ENCODE peak calls at places on chromosomes 11 and 22, in eight cellular contexts. W, P, T, G, U, N, J and Q are unnamed samples.

GRCh38 chr11:100562102-100562501 is 125.0 kb upstream of the ARHGAP42 start:
- DNase-seq in T (peak; percentile 11), G (no peak), N (no peak), J (no peak), P (peak; percentile 78), U (peak; percentile 53), W (peak; percentile 92), Q (peak; percentile 43)

GRCh38 chr11:69512790-69513189 is 31.3 kb downstream of the LINC01488 start:
- DNase-seq in T (no peak), U (no peak), J (no peak), N (no peak), P (no peak), G (no peak), W (no peak), Q (no peak)

GRCh38 chr22:31079095-31079642 is 1.9 kb upstream of the SMTN start:
- DNase-seq in J (peak; percentile 90), W (no peak), N (no peak), G (no peak), U (no peak), P (no peak), T (no peak), Q (no peak)

GRCh38 chr22:19086944-19087343 is 35.3 kb downstream of the DGCR2 start:
- DNase-seq in J (no peak), W (peak; percentile 64), T (no peak), N (peak; percentile 40), P (peak; percentile 46), G (no peak), U (no peak), Q (no peak)

GRCh38 chr11:12841946-12842630 is 167.0 kb upstream of the RASSF10 start:
- DNase-seq in U (peak; percentile 4), N (no peak), T (peak; percentile 15), W (peak; percentile 85), G (no peak), P (peak; percentile 86), J (peak; percentile 70), Q (peak; percentile 37)

GRCh38 chr11:11621881-11622706 is at the start of gene GALNT18:
- DNase-seq in J (peak; percentile 98), U (peak; percentile 65), W (peak; percentile 94), T (peak; percentile 96), G (peak; percentile 81), P (peak; percentile 85), N (peak; percentile 96), Q (peak; percentile 97)

GRCh38 chr11:129410561-129410960 is 34.9 kb downstream of the BARX2 start:
- DNase-seq in T (no peak), N (no peak), G (no peak), J (no peak), U (no peak), P (no peak), W (no peak), Q (no peak)

GRCh38 chr11:58616594-58616993 is 5.9 kb upstream of the CNTF start:
- DNase-seq in J (peak; percentile 23), G (no peak), N (no peak), W (peak; percentile 93), T (peak; percentile 21), P (peak; percentile 86), U (no peak), Q (no peak)

GRCh38 chr22:38398609-38399401 is 56.2 kb downstream of the KCNJ4 start:
- DNase-seq in W (peak; percentile 75), J (peak; percentile 94), U (peak; percentile 89), T (peak; percentile 89), N (peak; percentile 92), G (no peak), P (peak; percentile 37), Q (peak; percentile 90)

GRCh38 chr22:35883028-35883620 is 145.5 kb downstream of the RBFOX2 start:
- DNase-seq in G (peak; percentile 31), J (no peak), N (no peak), W (peak; percentile 39), U (peak; percentile 32), T (no peak), P (peak; percentile 35), Q (peak; percentile 15)

GRCh38 chr11:23236846-23237550 is 376.7 kb upstream of the CCDC179 start:
- DNase-seq in P (peak; percentile 39), U (no peak), T (no peak), W (peak; percentile 87), N (no peak), J (no peak), G (no peak), Q (no peak)

GRCh38 chr22:42596376-42596775 is 18.3 kb downstream of the POLDIP3 start:
- DNase-seq in T (peak; percentile 39), U (no peak), G (no peak), P (no peak), N (no peak), W (peak; percentile 58), J (no peak), Q (no peak)

GRCh38 chr22:17964647-17965046 is 59.7 kb downstream of the MICAL3 start:
- DNase-seq in J (no peak), W (no peak), T (no peak), G (no peak), N (no peak), U (no peak), P (no peak), Q (no peak)
- TF ChIP-seq CTCF in J (no peak), W (no peak), T (no peak), G (no peak), N (no peak), U (no peak), P (no peak), Q (no peak)

GRCh38 chr22:32776800-32777199 is 24.7 kb upstream of the TIMP3 start:
- DNase-seq in W (no peak), P (no peak), T (no peak), U (no peak), G (no peak), J (no peak), N (no peak), Q (no peak)

GRCh38 chr22:32777997-32778396 is 23.5 kb upstream of the TIMP3 start:
- DNase-seq in P (no peak), T (no peak), W (no peak), U (no peak), G (no peak), J (no peak), N (no peak), Q (no peak)

GRCh38 chr22:32771761-32772160 is 29.7 kb upstream of the TIMP3 start:
- DNase-seq in U (no peak), G (no peak), W (no peak), J (no peak), T (no peak), P (no peak), N (no peak), Q (no peak)

GRCh38 chr22:32776397-32776796 is 25.1 kb upstream of the TIMP3 start:
- DNase-seq in N (no peak), W (no peak), U (no peak), J (no peak), P (no peak), G (no peak), T (no peak), Q (no peak)

DNA sequence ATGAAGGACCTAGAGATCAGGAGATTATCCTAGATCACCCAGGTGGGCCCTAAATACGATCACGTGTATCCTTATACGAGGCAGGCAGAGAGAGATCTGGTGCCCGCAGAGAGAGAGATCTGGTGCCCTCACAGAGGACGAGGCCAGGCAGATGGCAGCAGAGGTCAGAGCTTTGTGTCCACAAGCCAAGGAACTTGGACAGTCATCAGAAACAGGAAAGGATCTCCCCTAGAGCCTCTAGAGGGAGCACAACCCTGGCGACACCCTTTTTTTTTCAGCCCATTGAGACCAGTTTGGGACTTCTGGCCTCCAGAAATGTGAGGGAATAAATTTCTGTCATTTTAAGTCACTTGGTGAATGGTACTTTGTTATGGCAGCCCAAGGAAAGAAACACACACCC is 25.5 kb upstream of the TIMP3 start:
- DNase-seq in W (no peak), G (no peak), T (no peak), P (no peak), N (peak; percentile 81), U (peak; percentile 24), J (no peak), Q (no peak)
- TF ChIP-seq CTCF in W (peak; percentile 64), G (peak; percentile 77), T (peak; percentile 17), P (peak; percentile 70), N (peak; percentile 67), U (peak; percentile 64), J (peak; percentile 26), Q (peak; percentile 23)

DNA sequence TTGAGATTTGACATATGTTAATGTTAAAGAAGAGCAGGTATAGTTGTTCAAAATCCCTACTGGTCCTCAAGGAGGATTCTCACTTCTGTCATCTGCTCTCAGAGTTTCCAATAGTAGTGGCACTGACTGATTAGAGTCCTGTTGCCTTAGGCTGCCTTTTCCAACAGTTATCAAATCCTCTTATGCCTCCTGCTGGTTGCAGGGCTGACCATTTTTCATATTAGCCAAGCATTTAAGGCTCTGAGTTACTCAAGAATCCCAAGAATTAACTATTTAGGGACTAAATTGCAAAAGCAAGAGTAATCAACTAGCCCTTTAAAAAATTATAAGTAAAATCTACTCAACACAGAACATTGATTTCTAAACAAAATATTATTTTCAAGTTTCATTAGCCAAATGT is 212.0 kb upstream of the CHORDC1 start:
- DNase-seq in U (no peak), N (peak; percentile 52), J (peak; percentile 44), P (no peak), W (peak; percentile 14), T (no peak), G (no peak), Q (peak; percentile 27)
- TF ChIP-seq CTCF in U (peak; percentile 59), N (peak; percentile 49), J (peak; percentile 47), P (no peak), W (peak; percentile 3), T (peak; percentile 43), G (no peak), Q (no peak)

GRCh38 chr22:44669725-44670027 is 32.3 kb upstream of the PRR5 start:
- DNase-seq in J (no peak), T (no peak), G (no peak), U (no peak), P (no peak), W (peak; percentile 45), N (no peak), Q (no peak)
- TF ChIP-seq CTCF in J (peak; percentile 44), T (no peak), G (peak; percentile 58), U (peak; percentile 51), P (peak; percentile 56), W (peak; percentile 66), N (peak; percentile 12), Q (peak; percentile 25)